ENCODE peak calls at places on chromosomes 4 and X, in nine cellular contexts. P, B, W, Z, F, R, M, G and E are unnamed samples.

GRCh38 chr4:74934016-74934821 is 1.3 kb downstream of the PARM1 start:
- DNase-seq in P (peak), B (no peak), W (peak), Z (no peak), F (peak), R (peak), M (no peak), G (no peak), E (peak)

GRCh38 chr4:119238068-119238722 is 25.7 kb downstream of the USP53 start:
- DNase-seq in P (no peak), B (no peak), W (no peak), Z (no peak), F (no peak), R (no peak), M (peak), G (no peak), E (no peak)

GRCh38 chr4:1192493-1193205 is 20.3 kb upstream of the SPON2 start:
- DNase-seq in P (peak), B (no peak), W (no peak), Z (no peak), F (no peak), R (peak), M (peak), G (no peak), E (peak)

GRCh38 chr4:144582105-144582850 is 63.7 kb upstream of the HHIP start:
- DNase-seq in P (no peak), B (no peak), W (no peak), Z (no peak), F (no peak), R (no peak), M (no peak), G (no peak), E (no peak)

GRCh38 chr4:140858897-140859296 is 102.7 kb upstream of the TBC1D9 start:
- DNase-seq in P (peak), B (no peak), W (no peak), Z (no peak), F (no peak), R (no peak), M (no peak), G (no peak), E (no peak)

GRCh38 chrX:112945796-112946195 is 105.2 kb upstream of the AMOT start:
- DNase-seq in P (no peak), B (no peak), W (no peak), Z (no peak), F (no peak), R (no peak), M (no peak), G (no peak), E (no peak)

GRCh38 chrX:14899607-14900006 is 26.4 kb downstream of the MOSPD2 start:
- DNase-seq in P (no peak), B (no peak), W (peak), Z (no peak), F (peak), R (no peak), M (no peak), G (peak), E (no peak)

GRCh38 chr4:18934197-18934596 is 912.6 kb upstream of the LCORL start:
- DNase-seq in P (no peak), B (no peak), W (peak), Z (no peak), F (peak), R (no peak), M (no peak), G (no peak), E (no peak)